ENCODE peak calls at places on chromosomes 6 and 20, in six cellular contexts. J is Right ventricle myocardium superior; Z is C1 segment of cervical spinal cord; H is HT1080; V is activated T-helper 1 cell treated with anti-CD3 and anti-CD28 coated beads, Interleukin-2, amount 50 U/mL, for 16 hours; C is neural progenitor cell. E is an unnamed sample.

GRCh38 chr20:51650685-51651134 is 108.2 kb upstream of the NFATC2 start:
- DNase-seq in J (no peak), Z (no peak), H (peak), V (no peak), C (no peak), E (no peak)

GRCh38 chr20:18436847-18437246 is 30.0 kb downstream of the DZANK1 start:
- DNase-seq in J (no peak), Z (no peak), H (no peak), V (no peak), C (no peak), E (no peak)

GRCh38 chr6:56930846-56931245 is 24.1 kb upstream of the BEND6 start:
- DNase-seq in J (no peak), Z (no peak), H (no peak), V (no peak), C (no peak), E (no peak)

GRCh38 chr20:51542033-51542893 is at the start of gene NFATC2:
- DNase-seq in J (peak), Z (no peak), H (no peak), V (peak), C (peak), E (peak)

GRCh38 chr20:20546402-20546801 is 166.0 kb downstream of the RALGAPA2 start:
- DNase-seq in J (no peak), Z (no peak), H (no peak), V (no peak), C (no peak), E (no peak)

GRCh38 chr20:1809121-1809520 is 86.1 kb upstream of the SIRPA start:
- DNase-seq in J (no peak), Z (no peak), H (peak), V (no peak), C (no peak), E (no peak)

GRCh38 chr6:39342692-39343460 is 20.4 kb upstream of the KCNK16 start:
- DNase-seq in J (no peak), Z (no peak), H (no peak), V (no peak), C (no peak), E (no peak)

GRCh38 chr6:166174031-166174430 is 6.4 kb upstream of the TBXT start:
- DNase-seq in J (no peak), Z (no peak), H (no peak), V (no peak), C (no peak), E (no peak)

GRCh38 chr6:158817298-158818007 is 1.7 kb downstream of the EZR start:
- DNase-seq in J (peak), Z (no peak), H (peak), V (no peak), C (peak), E (peak)

GRCh38 chr6:27837636-27838512 is 74.3 kb downstream of the OR2B2 start:
- DNase-seq in J (peak), Z (peak), H (peak), V (peak), C (peak), E (peak)

GRCh38 chr6:50102676-50103075 is 52.9 kb upstream of the DEFB112 start:
- DNase-seq in J (no peak), Z (no peak), H (peak), V (no peak), C (no peak), E (no peak)

GRCh38 chr6:104718672-104719071 is 141.0 kb downstream of the HACE1 start:
- DNase-seq in J (no peak), Z (no peak), H (peak), V (no peak), C (no peak), E (no peak)

GRCh38 chr6:152271681-152272464 is 365.3 kb downstream of the SYNE1 start:
- DNase-seq in J (peak), Z (no peak), H (peak), V (no peak), C (no peak), E (no peak)

GRCh38 chr20:44019638-44020335 is 105.1 kb downstream of the TOX2 start:
- DNase-seq in J (no peak), Z (no peak), H (peak), V (no peak), C (peak), E (no peak)

GRCh38 chr20:2751868-2752630 is 48.4 kb downstream of the CPXM1 start:
- DNase-seq in J (no peak), Z (no peak), H (no peak), V (peak), C (peak), E (no peak)